ENCODE peak calls at places on chromosomes 5 and 9, in ten cellular contexts. One of them, this sample, is unnamed.

GRCh38 chr5:52915176-52915875 is 73.8 kb upstream of the ITGA2 start:
- DNase-seq in HCEC 1CT: peak
- DNase-seq in nucleus accumbens: peak
- DNase-seq in ecto neural progenitor cell: peak
- DNase-seq in AG08396: peak
- DNase-seq in G401: peak
- DNase-seq in AG09319: peak
- DNase-seq in brain microvascular endothelial cell: peak
- DNase-seq in ELR: peak
- DNase-seq in SJSA1: peak
- DNase-seq in this sample: peak

GRCh38 chr5:173662896-173663809 is 46.7 kb upstream of the BOD1 start:
- DNase-seq in HCEC 1CT: no peak
- DNase-seq in nucleus accumbens: no peak
- DNase-seq in ecto neural progenitor cell: no peak
- DNase-seq in AG08396: no peak
- DNase-seq in G401: no peak
- DNase-seq in AG09319: no peak
- DNase-seq in brain microvascular endothelial cell: no peak
- DNase-seq in ELR: no peak
- DNase-seq in SJSA1: no peak
- DNase-seq in this sample: no peak

GRCh38 chr9:99303177-99303576 is 81.1 kb downstream of the SEC61B start:
- DNase-seq in HCEC 1CT: no peak
- DNase-seq in nucleus accumbens: no peak
- DNase-seq in ecto neural progenitor cell: no peak
- DNase-seq in AG08396: no peak
- DNase-seq in G401: no peak
- DNase-seq in AG09319: no peak
- DNase-seq in brain microvascular endothelial cell: no peak
- DNase-seq in ELR: no peak
- DNase-seq in SJSA1: no peak
- DNase-seq in this sample: no peak

GRCh38 chr9:77215874-77216273 is 38.5 kb downstream of the VPS13A start:
- DNase-seq in HCEC 1CT: peak
- DNase-seq in nucleus accumbens: no peak
- DNase-seq in ecto neural progenitor cell: no peak
- DNase-seq in AG08396: peak
- DNase-seq in G401: peak
- DNase-seq in AG09319: no peak
- DNase-seq in brain microvascular endothelial cell: no peak
- DNase-seq in ELR: peak
- DNase-seq in SJSA1: no peak
- DNase-seq in this sample: no peak

GRCh38 chr5:28808967-28809810 is 1770.8 kb upstream of the CDH9 start:
- DNase-seq in HCEC 1CT: no peak
- DNase-seq in nucleus accumbens: no peak
- DNase-seq in ecto neural progenitor cell: no peak
- DNase-seq in AG08396: no peak
- DNase-seq in G401: no peak
- DNase-seq in AG09319: no peak
- DNase-seq in brain microvascular endothelial cell: no peak
- DNase-seq in ELR: no peak
- DNase-seq in SJSA1: no peak
- DNase-seq in this sample: no peak

GRCh38 chr5:1479581-1480188 is 34.4 kb upstream of the SLC6A3 start:
- DNase-seq in HCEC 1CT: peak
- DNase-seq in nucleus accumbens: no peak
- DNase-seq in ecto neural progenitor cell: peak
- DNase-seq in AG08396: peak
- DNase-seq in G401: no peak
- DNase-seq in AG09319: peak
- DNase-seq in brain microvascular endothelial cell: no peak
- DNase-seq in ELR: peak
- DNase-seq in SJSA1: no peak
- DNase-seq in this sample: peak

GRCh38 chr9:114003756-114004155 is 74.3 kb downstream of the AMBP start:
- DNase-seq in HCEC 1CT: no peak
- DNase-seq in nucleus accumbens: no peak
- DNase-seq in ecto neural progenitor cell: peak
- DNase-seq in AG08396: no peak
- DNase-seq in G401: peak
- DNase-seq in AG09319: no peak
- DNase-seq in brain microvascular endothelial cell: no peak
- DNase-seq in ELR: no peak
- DNase-seq in SJSA1: no peak
- DNase-seq in this sample: no peak

GRCh38 chr9:135660407-135660806 is 2.7 kb upstream of the LCN9 start:
- DNase-seq in HCEC 1CT: no peak
- DNase-seq in nucleus accumbens: no peak
- DNase-seq in ecto neural progenitor cell: no peak
- DNase-seq in AG08396: no peak
- DNase-seq in G401: no peak
- DNase-seq in AG09319: no peak
- DNase-seq in brain microvascular endothelial cell: no peak
- DNase-seq in ELR: no peak
- DNase-seq in SJSA1: no peak
- DNase-seq in this sample: no peak

GRCh38 chr9:111052831-111053230 is 14.6 kb upstream of the LPAR1 start:
- DNase-seq in HCEC 1CT: peak
- DNase-seq in nucleus accumbens: no peak
- DNase-seq in ecto neural progenitor cell: no peak
- DNase-seq in AG08396: peak
- DNase-seq in G401: no peak
- DNase-seq in AG09319: no peak
- DNase-seq in brain microvascular endothelial cell: peak
- DNase-seq in ELR: peak
- DNase-seq in SJSA1: no peak
- DNase-seq in this sample: no peak

GRCh38 chr5:121968910-121969607 is 7.3 kb downstream of the SRFBP1 start:
- DNase-seq in HCEC 1CT: peak
- DNase-seq in nucleus accumbens: no peak
- DNase-seq in ecto neural progenitor cell: no peak
- DNase-seq in AG08396: peak
- DNase-seq in G401: no peak
- DNase-seq in AG09319: peak
- DNase-seq in brain microvascular endothelial cell: peak
- DNase-seq in ELR: peak
- DNase-seq in SJSA1: peak
- DNase-seq in this sample: no peak

GRCh38 chr9:112348257-112348992 is 15.0 kb upstream of the PTBP3 start:
- DNase-seq in HCEC 1CT: peak
- DNase-seq in nucleus accumbens: peak
- DNase-seq in ecto neural progenitor cell: peak
- DNase-seq in AG08396: peak
- DNase-seq in G401: peak
- DNase-seq in AG09319: no peak
- DNase-seq in brain microvascular endothelial cell: peak
- DNase-seq in ELR: peak
- DNase-seq in SJSA1: no peak
- DNase-seq in this sample: peak

GRCh38 chr5:135222171-135222681 is 176.8 kb downstream of the MACROH2A1 start:
- DNase-seq in HCEC 1CT: no peak
- DNase-seq in nucleus accumbens: no peak
- DNase-seq in ecto neural progenitor cell: peak
- DNase-seq in AG08396: no peak
- DNase-seq in G401: no peak
- DNase-seq in AG09319: no peak
- DNase-seq in brain microvascular endothelial cell: no peak
- DNase-seq in ELR: peak
- DNase-seq in SJSA1: no peak
- DNase-seq in this sample: no peak

GRCh38 chr9:76704601-76705204 is 59.5 kb upstream of the PCA3 start:
- DNase-seq in HCEC 1CT: peak
- DNase-seq in nucleus accumbens: no peak
- DNase-seq in ecto neural progenitor cell: no peak
- DNase-seq in AG08396: peak
- DNase-seq in G401: peak
- DNase-seq in AG09319: peak
- DNase-seq in brain microvascular endothelial cell: peak
- DNase-seq in ELR: peak
- DNase-seq in SJSA1: peak
- DNase-seq in this sample: peak

GRCh38 chr5:42991477-42992034 is 48.6 kb downstream of the ANXA2R start:
- DNase-seq in HCEC 1CT: no peak
- DNase-seq in nucleus accumbens: no peak
- DNase-seq in ecto neural progenitor cell: no peak
- DNase-seq in AG08396: no peak
- DNase-seq in G401: no peak
- DNase-seq in AG09319: no peak
- DNase-seq in brain microvascular endothelial cell: no peak
- DNase-seq in ELR: no peak
- DNase-seq in SJSA1: no peak
- DNase-seq in this sample: no peak

GRCh38 chr9:88748566-88749238 is 213.7 kb downstream of the NXNL2 start:
- DNase-seq in HCEC 1CT: peak
- DNase-seq in nucleus accumbens: no peak
- DNase-seq in ecto neural progenitor cell: peak
- DNase-seq in AG08396: peak
- DNase-seq in G401: no peak
- DNase-seq in AG09319: peak
- DNase-seq in brain microvascular endothelial cell: peak
- DNase-seq in ELR: peak
- DNase-seq in SJSA1: no peak
- DNase-seq in this sample: no peak

GRCh38 chr9:114682846-114683245 is 854 bp upstream of the TEX48 start:
- DNase-seq in HCEC 1CT: no peak
- DNase-seq in nucleus accumbens: no peak
- DNase-seq in ecto neural progenitor cell: no peak
- DNase-seq in AG08396: no peak
- DNase-seq in G401: no peak
- DNase-seq in AG09319: no peak
- DNase-seq in brain microvascular endothelial cell: peak
- DNase-seq in ELR: no peak
- DNase-seq in SJSA1: no peak
- DNase-seq in this sample: no peak

GRCh38 chr5:126438267-126438666 is 15.1 kb downstream of the GRAMD2B start:
- DNase-seq in HCEC 1CT: no peak
- DNase-seq in nucleus accumbens: no peak
- DNase-seq in ecto neural progenitor cell: no peak
- DNase-seq in AG08396: no peak
- DNase-seq in G401: no peak
- DNase-seq in AG09319: no peak
- DNase-seq in brain microvascular endothelial cell: no peak
- DNase-seq in ELR: no peak
- DNase-seq in SJSA1: no peak
- DNase-seq in this sample: no peak

GRCh38 chr5:151168602-151169344 is 11.2 kb upstream of the ANXA6 start:
- DNase-seq in HCEC 1CT: no peak
- DNase-seq in nucleus accumbens: no peak
- DNase-seq in ecto neural progenitor cell: no peak
- DNase-seq in AG08396: no peak
- DNase-seq in G401: no peak
- DNase-seq in AG09319: no peak
- DNase-seq in brain microvascular endothelial cell: no peak
- DNase-seq in ELR: no peak
- DNase-seq in SJSA1: no peak
- DNase-seq in this sample: no peak

GRCh38 chr5:153802419-153802818 is 236.3 kb downstream of the FAM114A2 start:
- DNase-seq in HCEC 1CT: no peak
- DNase-seq in nucleus accumbens: no peak
- DNase-seq in ecto neural progenitor cell: no peak
- DNase-seq in AG08396: no peak
- DNase-seq in G401: no peak
- DNase-seq in AG09319: no peak
- DNase-seq in brain microvascular endothelial cell: no peak
- DNase-seq in ELR: no peak
- DNase-seq in SJSA1: no peak
- DNase-seq in this sample: no peak

GRCh38 chr5:134714537-134714936 is 23.8 kb upstream of the CAMLG start:
- DNase-seq in HCEC 1CT: no peak
- DNase-seq in nucleus accumbens: no peak
- DNase-seq in ecto neural progenitor cell: no peak
- DNase-seq in AG08396: no peak
- DNase-seq in G401: no peak
- DNase-seq in AG09319: no peak
- DNase-seq in brain microvascular endothelial cell: no peak
- DNase-seq in ELR: no peak
- DNase-seq in SJSA1: no peak
- DNase-seq in this sample: no peak

GRCh38 chr5:175321927-175322532 is 122.0 kb downstream of the DRD1 start:
- DNase-seq in HCEC 1CT: no peak
- DNase-seq in nucleus accumbens: no peak
- DNase-seq in ecto neural progenitor cell: peak
- DNase-seq in AG08396: peak
- DNase-seq in G401: no peak
- DNase-seq in AG09319: no peak
- DNase-seq in brain microvascular endothelial cell: peak
- DNase-seq in ELR: peak
- DNase-seq in SJSA1: peak
- DNase-seq in this sample: peak

GRCh38 chr5:177296581-177296980 is 6.9 kb downstream of the RAB24 start:
- DNase-seq in HCEC 1CT: no peak
- DNase-seq in nucleus accumbens: no peak
- DNase-seq in ecto neural progenitor cell: no peak
- DNase-seq in AG08396: no peak
- DNase-seq in G401: peak
- DNase-seq in AG09319: no peak
- DNase-seq in brain microvascular endothelial cell: no peak
- DNase-seq in ELR: no peak
- DNase-seq in SJSA1: no peak
- DNase-seq in this sample: no peak

GRCh38 chr5:139952464-139953070 is 90.5 kb downstream of the NRG2 start:
- DNase-seq in HCEC 1CT: no peak
- DNase-seq in nucleus accumbens: no peak
- DNase-seq in ecto neural progenitor cell: no peak
- DNase-seq in AG08396: no peak
- DNase-seq in G401: no peak
- DNase-seq in AG09319: no peak
- DNase-seq in brain microvascular endothelial cell: no peak
- DNase-seq in ELR: no peak
- DNase-seq in SJSA1: no peak
- DNase-seq in this sample: no peak

GRCh38 chr5:32625106-32625505 is 39.7 kb downstream of the SUB1 start:
- DNase-seq in HCEC 1CT: no peak
- DNase-seq in nucleus accumbens: no peak
- DNase-seq in ecto neural progenitor cell: no peak
- DNase-seq in AG08396: no peak
- DNase-seq in G401: no peak
- DNase-seq in AG09319: no peak
- DNase-seq in brain microvascular endothelial cell: no peak
- DNase-seq in ELR: no peak
- DNase-seq in SJSA1: peak
- DNase-seq in this sample: no peak

This sample was measured in retina.